ENCODE peak calls at places on chromosome 1, in seven cellular contexts. B is MM.1S, W is HCT116, A is GM23338, Z is PC-3, T is hepatocyte, M is neural progenitor cell. V is an unnamed sample.

GRCh38 chr1:31627301-31627929 is 9.9 kb downstream of the HCRTR1 start:
- DNase-seq in M (no peak), A (no peak), B (no peak), T (no peak), Z (no peak), W (no peak), V (no peak)

GRCh38 chr1:39608906-39609305 is 30.5 kb downstream of the HEYL start:
- DNase-seq in A (no peak), W (no peak), T (no peak), M (no peak), B (no peak), Z (no peak), V (no peak)

GRCh38 chr1:235640580-235640979 is 9.0 kb downstream of the GNG4 start:
- DNase-seq in T (no peak), W (no peak), A (no peak), B (no peak), Z (no peak), M (no peak), V (no peak)

GRCh38 chr1:17233675-17234074 is 15.2 kb upstream of the PADI3 start:
- DNase-seq in T (peak; percentile 45), M (no peak), Z (peak; percentile 99), A (no peak), B (no peak), W (peak; percentile 92), V (peak; percentile 96)

GRCh38 chr1:225655509-225656258 is 2.8 kb upstream of the ENAH start:
- DNase-seq in W (peak; percentile 88), T (peak; percentile 79), Z (peak; percentile 96), B (peak; percentile 43), A (peak; percentile 53), M (peak; percentile 4), V (peak; percentile 96)

GRCh38 chr1:18731591-18732235 is 101.1 kb downstream of the PAX7 start:
- DNase-seq in M (no peak), A (no peak), T (no peak), Z (no peak), B (no peak), W (no peak), V (no peak)

GRCh38 chr1:64505944-64506658 is 36.2 kb downstream of the CACHD1 start:
- DNase-seq in M (no peak), W (no peak), B (no peak), T (peak; percentile 69), Z (peak; percentile 54), A (no peak), V (no peak)

GRCh38 chr1:206575165-206575893 is 36.9 kb downstream of the EIF2D start:
- DNase-seq in T (peak; percentile 47), W (no peak), A (peak; percentile 22), M (no peak), B (peak; percentile 87), Z (no peak), V (peak; percentile 70)

GRCh38 chr1:29323636-29324035 is 87.3 kb downstream of the PTPRU start:
- DNase-seq in M (no peak), Z (no peak), B (no peak), A (no peak), T (no peak), W (no peak), V (no peak)

GRCh38 chr1:189220750-189221149 is 1256.9 kb downstream of the BRINP3 start:
- DNase-seq in W (no peak), Z (peak; percentile 31), A (peak; percentile 6), B (peak; percentile 6), M (no peak), T (no peak), V (no peak)

GRCh38 chr1:18288609-18289219 is 181.1 kb downstream of the IGSF21 start:
- DNase-seq in Z (no peak), W (no peak), A (no peak), T (peak; percentile 40), B (no peak), M (no peak), V (no peak)

GRCh38 chr1:234114648-234115307 is 210.3 kb downstream of the SLC35F3 start:
- DNase-seq in A (peak; percentile 80), T (peak; percentile 70), W (peak; percentile 21), Z (peak; percentile 85), B (peak; percentile 59), M (peak; percentile 75), V (peak; percentile 78)

GRCh38 chr1:145977486-145978476 is 13.3 kb downstream of the POLR3GL start:
- DNase-seq in W (peak; percentile 69), B (peak; percentile 94), Z (peak; percentile 90), T (peak; percentile 91), A (peak; percentile 92), M (peak; percentile 86), V (peak; percentile 86)

GRCh38 chr1:158112994-158113758 is 67.5 kb upstream of the CD1D start:
- DNase-seq in A (peak; percentile 76), W (no peak), Z (no peak), M (peak; percentile 82), T (peak; percentile 84), B (peak; percentile 51), V (peak; percentile 68)

GRCh38 chr1:227915564-227916553 is 31.9 kb downstream of the WNT9A start:
- DNase-seq in M (peak; percentile 52), T (no peak), W (no peak), A (no peak), B (no peak), Z (no peak), V (no peak)
- TF ChIP-seq EZH2phosphoT487 in M (no peak), T (no peak), W (no peak), A (no peak), B (no peak), Z (no peak), V (no peak)

DNA sequence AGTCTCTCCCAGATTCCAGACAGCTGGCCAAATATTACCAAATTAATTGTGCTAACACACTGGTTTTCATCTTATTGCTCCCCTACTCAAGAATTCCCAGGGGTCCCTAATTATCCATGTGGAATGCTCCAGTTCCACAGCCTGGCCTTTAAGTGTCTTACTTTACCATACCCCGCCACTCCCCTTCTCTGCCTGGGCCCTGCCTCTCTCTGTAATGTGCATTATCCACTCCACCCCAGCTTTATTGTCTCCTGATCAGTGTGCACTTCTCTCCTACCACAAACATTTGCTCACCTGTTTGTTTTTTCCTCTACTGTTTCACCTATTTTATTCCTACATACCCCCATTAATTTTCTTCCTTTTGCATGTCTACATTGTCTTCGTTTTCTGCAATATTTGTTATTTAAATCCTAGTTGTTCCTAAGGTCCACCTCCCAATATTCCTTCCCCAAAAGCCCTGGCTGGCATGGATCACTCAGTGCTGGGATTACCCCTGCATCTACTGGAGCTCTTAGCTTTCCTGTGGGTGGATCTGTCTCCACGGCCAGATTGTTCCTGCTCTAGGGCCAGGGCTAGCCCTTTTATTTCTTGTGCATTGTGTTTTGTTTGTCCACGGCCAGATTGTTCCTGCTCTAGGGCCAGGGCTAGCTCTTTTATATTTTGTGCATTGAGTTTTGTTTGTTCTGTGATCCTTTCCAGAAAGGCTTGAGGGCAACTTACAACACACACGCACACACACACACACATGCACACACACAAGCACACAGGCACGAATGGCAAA is 33.4 kb upstream of the ATP1B1 start:
- DNase-seq in A (no peak), M (no peak), T (no peak), B (no peak), Z (no peak), W (no peak), V (no peak)
- H2AFZ ChIP-seq in A (no peak overlapping the region), M (no peak overlapping the region), T (no peak overlapping the region), B (no peak overlapping the region), Z (peak overlapping the region; percentile 9), W (no peak overlapping the region), V (no peak overlapping the region)

DNA sequence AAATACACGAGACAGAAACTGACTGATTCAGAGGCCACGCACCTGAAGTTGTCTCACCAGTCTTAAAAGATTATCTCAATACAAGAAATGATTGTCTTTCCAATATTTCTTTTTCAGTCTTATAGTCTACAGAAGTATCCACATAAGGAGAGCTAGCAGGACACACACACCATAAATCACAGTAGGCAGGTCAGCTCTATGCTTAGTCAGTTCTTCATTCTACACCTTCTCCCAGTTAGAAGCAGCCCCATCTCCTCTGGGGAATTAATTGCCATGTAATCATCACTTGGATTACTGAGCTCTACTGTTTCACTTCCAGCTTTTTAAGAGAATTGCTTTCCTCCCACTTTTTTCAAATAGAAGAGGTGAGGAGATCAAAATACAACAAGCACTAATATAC is 59.6 kb downstream of the SMYD3 start:
- DNase-seq in A (no peak), Z (no peak), W (no peak), T (no peak), M (no peak), B (no peak), V (peak; percentile 40)
- TF ChIP-seq EZH2 in A (no peak), Z (no peak), W (no peak), T (no peak), M (no peak), B (no peak), V (no peak)

DNA sequence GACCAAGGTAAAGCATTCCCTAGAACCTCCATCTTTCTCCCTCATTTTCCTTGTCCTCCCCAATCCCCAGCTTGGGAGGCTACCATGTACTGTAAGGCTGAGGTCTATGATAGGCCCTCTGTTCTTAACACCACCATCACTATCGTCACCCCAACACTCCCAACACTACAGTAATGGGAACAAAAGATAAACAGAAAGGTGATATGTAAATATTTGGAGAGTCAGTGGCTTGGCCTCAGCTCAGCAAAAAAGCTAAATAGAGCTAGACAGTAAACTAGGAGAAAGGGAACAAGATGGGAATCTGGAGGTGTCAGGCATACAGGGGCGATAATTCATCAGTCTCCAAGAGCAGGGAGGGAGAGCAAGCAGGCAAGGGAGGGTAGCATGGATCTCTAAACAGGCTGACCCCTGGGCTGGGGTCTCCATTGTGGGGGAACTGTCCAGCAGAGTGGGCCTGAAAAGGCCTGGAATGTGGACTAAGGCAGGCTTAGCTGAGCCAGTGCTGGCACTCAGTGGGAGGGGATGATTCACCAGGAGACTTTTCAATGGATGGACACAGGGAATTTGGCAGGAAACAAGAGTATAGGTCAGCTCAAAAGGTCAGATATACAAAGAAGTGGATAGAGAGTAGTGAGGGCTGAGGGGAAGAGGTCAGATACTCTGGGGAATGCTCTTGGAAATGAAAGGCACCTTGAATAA is 6.7 kb downstream of the WNT2B start:
- DNase-seq in T (no peak), B (no peak), A (peak; percentile 61), M (peak; percentile 96), W (no peak), Z (peak; percentile 22), V (peak; percentile 69)
- TF ChIP-seq EZH2phosphoT487 in T (no peak), B (no peak), A (no peak), M (peak; percentile 57), W (no peak), Z (no peak), V (no peak)

DNA sequence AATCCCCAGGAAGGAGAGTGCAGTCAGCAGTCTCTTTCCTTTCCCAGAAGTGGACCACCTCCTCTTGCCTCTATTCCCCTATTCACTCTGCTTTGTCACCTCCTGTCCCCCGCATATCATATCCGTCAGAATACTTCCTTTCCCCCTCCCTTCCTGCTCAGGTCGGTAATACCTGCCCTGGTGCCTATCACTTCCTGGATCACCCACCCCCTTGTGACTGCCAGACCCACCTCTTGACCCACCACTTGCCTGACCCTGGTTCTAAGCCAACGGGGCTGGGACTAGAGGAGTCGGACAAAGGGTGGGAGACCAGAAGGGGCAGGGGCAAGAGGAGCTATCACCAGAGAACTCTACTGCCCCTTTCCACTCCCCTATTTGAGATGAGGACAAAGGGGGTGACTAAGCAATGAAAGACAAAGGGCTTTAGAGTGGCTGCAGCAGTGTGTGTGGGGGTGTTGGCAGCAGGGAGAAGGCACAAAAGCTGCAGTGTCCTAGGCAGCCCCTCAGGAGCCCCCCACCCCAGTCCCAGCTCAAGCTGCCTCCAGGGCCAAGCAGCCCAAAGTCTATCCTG is 1.7 kb upstream of the ADAMTS4 start:
- DNase-seq in W (no peak), A (peak; percentile 51), B (no peak), Z (no peak), T (no peak), M (peak; percentile 42), V (no peak)
- H2AFZ ChIP-seq in W (no peak overlapping the region), A (peak overlapping the region; percentile 57), B (no peak overlapping the region), Z (no peak overlapping the region), T (no peak overlapping the region), M (peak overlapping the region; percentile 88), V (peak overlapping the region; percentile 63)

V was measured in GM23248.